ENCODE peak calls at places on chromosomes 3 and 15, in five cellular contexts. One of them, this sample, is unnamed.

GRCh38 chr3:11567516-11568467 is 75.9 kb downstream of the VGLL4 start:
- DNase-seq in AG08396: peak
- DNase-seq in HT1080: peak
- DNase-seq in naive B cell: no peak
- DNase-seq in neuronal stem cell: no peak
- DNase-seq in this sample: no peak

GRCh38 chr3:48565591-48566400 is 2.2 kb upstream of the UCN2 start:
- DNase-seq in AG08396: peak
- DNase-seq in HT1080: peak
- DNase-seq in naive B cell: no peak
- DNase-seq in neuronal stem cell: no peak
- DNase-seq in this sample: no peak

GRCh38 chr3:100957407-100958100 is 35.7 kb downstream of the ABI3BP start:
- DNase-seq in AG08396: peak
- DNase-seq in HT1080: no peak
- DNase-seq in naive B cell: no peak
- DNase-seq in neuronal stem cell: no peak
- DNase-seq in this sample: no peak

GRCh38 chr3:188634285-188634684 is 480.3 kb downstream of the LPP start:
- DNase-seq in AG08396: no peak
- DNase-seq in HT1080: no peak
- DNase-seq in naive B cell: no peak
- DNase-seq in neuronal stem cell: no peak
- DNase-seq in this sample: no peak

GRCh38 chr3:15633766-15634588 is 32.4 kb downstream of the BTD start:
- DNase-seq in AG08396: no peak
- DNase-seq in HT1080: no peak
- DNase-seq in naive B cell: no peak
- DNase-seq in neuronal stem cell: no peak
- DNase-seq in this sample: no peak

GRCh38 chr3:127375151-127375937 is 87.5 kb upstream of the PRR20G start:
- DNase-seq in AG08396: no peak
- DNase-seq in HT1080: no peak
- DNase-seq in naive B cell: no peak
- DNase-seq in neuronal stem cell: no peak
- DNase-seq in this sample: no peak

GRCh38 chr3:170221924-170222646 is at the start of gene PRKCI:
- DNase-seq in AG08396: peak
- DNase-seq in HT1080: peak
- DNase-seq in naive B cell: peak
- DNase-seq in neuronal stem cell: peak
- DNase-seq in this sample: peak

GRCh38 chr3:4741404-4742307 is 237.6 kb upstream of the BHLHE40 start:
- DNase-seq in AG08396: peak
- DNase-seq in HT1080: peak
- DNase-seq in naive B cell: no peak
- DNase-seq in neuronal stem cell: no peak
- DNase-seq in this sample: no peak

GRCh38 chr15:68113273-68113672 is 59.2 kb downstream of the PIAS1 start:
- DNase-seq in AG08396: peak
- DNase-seq in HT1080: no peak
- DNase-seq in naive B cell: no peak
- DNase-seq in neuronal stem cell: no peak
- DNase-seq in this sample: no peak

GRCh38 chr15:48861813-48862431 is 16.0 kb upstream of the EID1 start:
- DNase-seq in AG08396: peak
- DNase-seq in HT1080: peak
- DNase-seq in naive B cell: peak
- DNase-seq in neuronal stem cell: peak
- DNase-seq in this sample: peak

GRCh38 chr3:150589759-150590158 is 13.4 kb upstream of the SELENOT start:
- DNase-seq in AG08396: no peak
- DNase-seq in HT1080: no peak
- DNase-seq in naive B cell: no peak
- DNase-seq in neuronal stem cell: no peak
- DNase-seq in this sample: no peak

GRCh38 chr15:63891079-63891762 is 57.5 kb upstream of the HERC1 start:
- DNase-seq in AG08396: peak
- DNase-seq in HT1080: peak
- DNase-seq in naive B cell: peak
- DNase-seq in neuronal stem cell: peak
- DNase-seq in this sample: peak

GRCh38 chr3:53346922-53347260 is 452 bp downstream of the DCP1A start:
- DNase-seq in AG08396: no peak
- DNase-seq in HT1080: no peak
- DNase-seq in naive B cell: no peak
- DNase-seq in neuronal stem cell: no peak
- DNase-seq in this sample: no peak

GRCh38 chr15:76546805-76547204 is 210.2 kb downstream of the ISL2 start:
- DNase-seq in AG08396: no peak
- DNase-seq in HT1080: no peak
- DNase-seq in naive B cell: no peak
- DNase-seq in neuronal stem cell: no peak
- DNase-seq in this sample: no peak

GRCh38 chr3:98763076-98763475 is at the start of gene ST3GAL6:
- DNase-seq in AG08396: no peak
- DNase-seq in HT1080: peak
- DNase-seq in naive B cell: no peak
- DNase-seq in neuronal stem cell: no peak
- DNase-seq in this sample: no peak

GRCh38 chr3:13650210-13651056 is 101.5 kb downstream of the FBLN2 start:
- DNase-seq in AG08396: peak
- DNase-seq in HT1080: peak
- DNase-seq in naive B cell: peak
- DNase-seq in neuronal stem cell: peak
- DNase-seq in this sample: peak

This sample was measured in NCI-H774.